ENCODE peak calls at places on chromosomes 3 and 15, in eight cellular contexts. One of them, this sample, is unnamed.

GRCh38 chr3:141659821-141660597 is 78.1 kb upstream of the RNF7 start:
- DNase-seq in cardiac muscle cell: peak
- DNase-seq in fibroblast of lung: peak
- DNase-seq in left ventricle myocardium inferior: peak
- DNase-seq in colonic mucosa: peak
- DNase-seq in astrocyte of the spinal cord: peak
- DNase-seq in body of pancreas: peak
- DNase-seq in effector memory CD4-positive, alpha-beta T cell: no peak
- DNase-seq in this sample: peak

GRCh38 chr3:171172070-171172469 is 145.6 kb upstream of the SLC2A2 start:
- DNase-seq in cardiac muscle cell: no peak
- DNase-seq in fibroblast of lung: no peak
- DNase-seq in left ventricle myocardium inferior: no peak
- DNase-seq in colonic mucosa: no peak
- DNase-seq in astrocyte of the spinal cord: no peak
- DNase-seq in body of pancreas: no peak
- DNase-seq in effector memory CD4-positive, alpha-beta T cell: no peak
- DNase-seq in this sample: no peak

GRCh38 chr15:74403590-74403919 is 30.2 kb downstream of the SEMA7A start:
- DNase-seq in cardiac muscle cell: no peak
- DNase-seq in fibroblast of lung: no peak
- DNase-seq in left ventricle myocardium inferior: no peak
- DNase-seq in colonic mucosa: no peak
- DNase-seq in astrocyte of the spinal cord: no peak
- DNase-seq in body of pancreas: no peak
- DNase-seq in effector memory CD4-positive, alpha-beta T cell: no peak
- DNase-seq in this sample: no peak

GRCh38 chr3:137792633-137793271 is 28.6 kb downstream of the SOX14 start:
- DNase-seq in cardiac muscle cell: peak
- DNase-seq in fibroblast of lung: no peak
- DNase-seq in left ventricle myocardium inferior: no peak
- DNase-seq in colonic mucosa: no peak
- DNase-seq in astrocyte of the spinal cord: no peak
- DNase-seq in body of pancreas: peak
- DNase-seq in effector memory CD4-positive, alpha-beta T cell: no peak
- DNase-seq in this sample: no peak

GRCh38 chr3:79490165-79491028 is 277.4 kb downstream of the ROBO1 start:
- DNase-seq in cardiac muscle cell: peak
- DNase-seq in fibroblast of lung: peak
- DNase-seq in left ventricle myocardium inferior: peak
- DNase-seq in colonic mucosa: peak
- DNase-seq in astrocyte of the spinal cord: peak
- DNase-seq in body of pancreas: peak
- DNase-seq in effector memory CD4-positive, alpha-beta T cell: no peak
- DNase-seq in this sample: peak

GRCh38 chr3:122169911-122170310 is 13.6 kb upstream of the CASR start:
- DNase-seq in cardiac muscle cell: no peak
- DNase-seq in fibroblast of lung: no peak
- DNase-seq in left ventricle myocardium inferior: no peak
- DNase-seq in colonic mucosa: no peak
- DNase-seq in astrocyte of the spinal cord: no peak
- DNase-seq in body of pancreas: no peak
- DNase-seq in effector memory CD4-positive, alpha-beta T cell: no peak
- DNase-seq in this sample: no peak

GRCh38 chr3:136193273-136194043 is 2.7 kb downstream of the MSL2 start:
- DNase-seq in cardiac muscle cell: no peak
- DNase-seq in fibroblast of lung: no peak
- DNase-seq in left ventricle myocardium inferior: no peak
- DNase-seq in colonic mucosa: no peak
- DNase-seq in astrocyte of the spinal cord: peak
- DNase-seq in body of pancreas: no peak
- DNase-seq in effector memory CD4-positive, alpha-beta T cell: no peak
- DNase-seq in this sample: no peak

GRCh38 chr3:71537211-71537611 is 46.3 kb downstream of the FOXP1 start:
- DNase-seq in cardiac muscle cell: peak
- DNase-seq in fibroblast of lung: peak
- DNase-seq in left ventricle myocardium inferior: no peak
- DNase-seq in colonic mucosa: no peak
- DNase-seq in astrocyte of the spinal cord: peak
- DNase-seq in body of pancreas: no peak
- DNase-seq in effector memory CD4-positive, alpha-beta T cell: no peak
- DNase-seq in this sample: peak

GRCh38 chr3:71511037-71511436 is 72.5 kb downstream of the FOXP1 start:
- DNase-seq in cardiac muscle cell: peak
- DNase-seq in fibroblast of lung: peak
- DNase-seq in left ventricle myocardium inferior: no peak
- DNase-seq in colonic mucosa: no peak
- DNase-seq in astrocyte of the spinal cord: peak
- DNase-seq in body of pancreas: no peak
- DNase-seq in effector memory CD4-positive, alpha-beta T cell: no peak
- DNase-seq in this sample: no peak

GRCh38 chr3:147409143-147410121 is at the start of gene ZIC1:
- DNase-seq in cardiac muscle cell: no peak
- DNase-seq in fibroblast of lung: peak
- DNase-seq in left ventricle myocardium inferior: no peak
- DNase-seq in colonic mucosa: no peak
- DNase-seq in astrocyte of the spinal cord: peak
- DNase-seq in body of pancreas: no peak
- DNase-seq in effector memory CD4-positive, alpha-beta T cell: no peak
- DNase-seq in this sample: no peak

GRCh38 chr15:42939841-42940240 is 19.3 kb upstream of the TTBK2 start:
- DNase-seq in cardiac muscle cell: no peak
- DNase-seq in fibroblast of lung: no peak
- DNase-seq in left ventricle myocardium inferior: no peak
- DNase-seq in colonic mucosa: no peak
- DNase-seq in astrocyte of the spinal cord: no peak
- DNase-seq in body of pancreas: no peak
- DNase-seq in effector memory CD4-positive, alpha-beta T cell: no peak
- DNase-seq in this sample: no peak

GRCh38 chr15:69790632-69791031 is 307.1 kb downstream of the TLE3 start:
- DNase-seq in cardiac muscle cell: no peak
- DNase-seq in fibroblast of lung: no peak
- DNase-seq in left ventricle myocardium inferior: no peak
- DNase-seq in colonic mucosa: no peak
- DNase-seq in astrocyte of the spinal cord: no peak
- DNase-seq in body of pancreas: no peak
- DNase-seq in effector memory CD4-positive, alpha-beta T cell: no peak
- DNase-seq in this sample: no peak

GRCh38 chr15:74620636-74621545 is 5.3 kb downstream of the CLK3 start:
- DNase-seq in cardiac muscle cell: peak
- DNase-seq in fibroblast of lung: peak
- DNase-seq in left ventricle myocardium inferior: peak
- DNase-seq in colonic mucosa: peak
- DNase-seq in astrocyte of the spinal cord: peak
- DNase-seq in body of pancreas: peak
- DNase-seq in effector memory CD4-positive, alpha-beta T cell: peak
- DNase-seq in this sample: peak

GRCh38 chr3:150351398-150351797 is 56.7 kb upstream of the TSC22D2 start:
- DNase-seq in cardiac muscle cell: no peak
- DNase-seq in fibroblast of lung: no peak
- DNase-seq in left ventricle myocardium inferior: no peak
- DNase-seq in colonic mucosa: no peak
- DNase-seq in astrocyte of the spinal cord: no peak
- DNase-seq in body of pancreas: no peak
- DNase-seq in effector memory CD4-positive, alpha-beta T cell: no peak
- DNase-seq in this sample: no peak
- H3K4me3 ChIP-seq in cardiac muscle cell: no peak
- H3K4me3 ChIP-seq in fibroblast of lung: no peak
- H3K4me3 ChIP-seq in left ventricle myocardium inferior: no peak
- H3K4me3 ChIP-seq in colonic mucosa: no peak
- H3K4me3 ChIP-seq in astrocyte of the spinal cord: no peak
- H3K4me3 ChIP-seq in body of pancreas: no peak
- H3K4me3 ChIP-seq in effector memory CD4-positive, alpha-beta T cell: no peak
- H3K4me3 ChIP-seq in this sample: no peak

DNA sequence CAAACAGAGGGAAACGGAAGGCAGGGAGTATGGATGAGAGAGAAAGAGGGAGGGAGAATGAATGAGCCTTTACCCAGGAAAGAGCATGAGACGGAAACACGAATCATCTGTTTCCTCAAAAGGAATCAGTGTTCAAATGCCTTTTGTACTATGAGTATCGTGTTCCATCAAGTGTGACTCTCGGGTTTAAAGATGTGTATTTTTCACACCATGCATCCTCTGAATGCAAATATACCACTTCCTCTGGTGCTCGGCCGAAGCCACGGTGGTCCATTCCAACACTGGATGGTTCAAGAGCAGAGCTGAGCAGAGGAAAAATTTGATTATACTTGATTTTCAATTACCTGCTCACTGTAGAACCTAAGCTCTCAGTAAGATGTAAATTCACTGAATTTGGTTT is 505.1 kb downstream of the MECOM start:
- DNase-seq in cardiac muscle cell: no peak
- DNase-seq in fibroblast of lung: no peak
- DNase-seq in left ventricle myocardium inferior: no peak
- DNase-seq in colonic mucosa: no peak
- DNase-seq in astrocyte of the spinal cord: no peak
- DNase-seq in body of pancreas: no peak
- DNase-seq in effector memory CD4-positive, alpha-beta T cell: no peak
- DNase-seq in this sample: no peak
- H3K4me3 ChIP-seq in cardiac muscle cell: no peak
- H3K4me3 ChIP-seq in fibroblast of lung: no peak
- H3K4me3 ChIP-seq in left ventricle myocardium inferior: no peak
- H3K4me3 ChIP-seq in colonic mucosa: no peak
- H3K4me3 ChIP-seq in astrocyte of the spinal cord: no peak
- H3K4me3 ChIP-seq in body of pancreas: no peak
- H3K4me3 ChIP-seq in effector memory CD4-positive, alpha-beta T cell: no peak
- H3K4me3 ChIP-seq in this sample: no peak

DNA sequence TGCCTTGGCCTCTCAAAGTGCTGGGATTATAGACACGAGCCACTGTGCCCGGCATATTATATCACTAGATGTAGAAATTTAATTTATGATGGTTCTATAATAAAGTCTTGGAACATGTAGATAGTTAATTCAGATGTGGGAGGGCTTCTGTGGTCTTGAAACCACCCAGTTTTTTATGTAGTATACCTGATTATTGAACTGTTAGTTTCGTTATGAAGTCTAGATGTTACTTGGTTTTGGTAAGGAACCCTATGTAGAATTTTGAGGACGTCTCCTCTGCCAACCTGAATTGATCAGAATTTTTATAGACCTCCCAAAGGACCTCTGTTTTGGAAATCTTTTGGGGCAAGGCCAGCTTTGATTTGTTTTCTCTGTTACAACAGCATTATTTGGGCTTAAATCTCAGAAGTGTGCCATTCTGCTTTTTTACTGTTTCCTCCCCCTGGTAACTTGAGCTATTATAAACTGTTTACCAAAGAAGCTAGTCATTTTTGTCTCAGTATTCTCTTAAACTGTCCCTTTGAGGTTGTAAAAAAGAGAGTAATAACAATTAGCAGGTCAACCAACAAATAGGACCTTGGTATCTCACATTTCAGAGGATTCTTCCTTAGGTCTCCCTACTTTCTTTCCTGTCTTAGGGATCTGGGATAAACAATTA is 20.8 kb downstream of the AKAP13 start:
- DNase-seq in cardiac muscle cell: no peak
- DNase-seq in fibroblast of lung: no peak
- DNase-seq in left ventricle myocardium inferior: no peak
- DNase-seq in colonic mucosa: no peak
- DNase-seq in astrocyte of the spinal cord: no peak
- DNase-seq in body of pancreas: no peak
- DNase-seq in effector memory CD4-positive, alpha-beta T cell: no peak
- DNase-seq in this sample: no peak
- H3K4me3 ChIP-seq in cardiac muscle cell: no peak
- H3K4me3 ChIP-seq in fibroblast of lung: no peak
- H3K4me3 ChIP-seq in left ventricle myocardium inferior: no peak
- H3K4me3 ChIP-seq in colonic mucosa: no peak
- H3K4me3 ChIP-seq in astrocyte of the spinal cord: no peak
- H3K4me3 ChIP-seq in body of pancreas: no peak
- H3K4me3 ChIP-seq in effector memory CD4-positive, alpha-beta T cell: no peak
- H3K4me3 ChIP-seq in this sample: no peak

GRCh38 chr3:48215876-48216275 is 7.4 kb upstream of the CAMP start:
- DNase-seq in cardiac muscle cell: peak
- DNase-seq in fibroblast of lung: no peak
- DNase-seq in left ventricle myocardium inferior: peak
- DNase-seq in colonic mucosa: peak
- DNase-seq in astrocyte of the spinal cord: no peak
- DNase-seq in body of pancreas: peak
- DNase-seq in effector memory CD4-positive, alpha-beta T cell: no peak
- DNase-seq in this sample: peak
- H3K4me3 ChIP-seq in cardiac muscle cell: no peak
- H3K4me3 ChIP-seq in fibroblast of lung: no peak
- H3K4me3 ChIP-seq in left ventricle myocardium inferior: no peak
- H3K4me3 ChIP-seq in colonic mucosa: no peak
- H3K4me3 ChIP-seq in astrocyte of the spinal cord: no peak
- H3K4me3 ChIP-seq in body of pancreas: no peak
- H3K4me3 ChIP-seq in effector memory CD4-positive, alpha-beta T cell: no peak
- H3K4me3 ChIP-seq in this sample: no peak

DNA sequence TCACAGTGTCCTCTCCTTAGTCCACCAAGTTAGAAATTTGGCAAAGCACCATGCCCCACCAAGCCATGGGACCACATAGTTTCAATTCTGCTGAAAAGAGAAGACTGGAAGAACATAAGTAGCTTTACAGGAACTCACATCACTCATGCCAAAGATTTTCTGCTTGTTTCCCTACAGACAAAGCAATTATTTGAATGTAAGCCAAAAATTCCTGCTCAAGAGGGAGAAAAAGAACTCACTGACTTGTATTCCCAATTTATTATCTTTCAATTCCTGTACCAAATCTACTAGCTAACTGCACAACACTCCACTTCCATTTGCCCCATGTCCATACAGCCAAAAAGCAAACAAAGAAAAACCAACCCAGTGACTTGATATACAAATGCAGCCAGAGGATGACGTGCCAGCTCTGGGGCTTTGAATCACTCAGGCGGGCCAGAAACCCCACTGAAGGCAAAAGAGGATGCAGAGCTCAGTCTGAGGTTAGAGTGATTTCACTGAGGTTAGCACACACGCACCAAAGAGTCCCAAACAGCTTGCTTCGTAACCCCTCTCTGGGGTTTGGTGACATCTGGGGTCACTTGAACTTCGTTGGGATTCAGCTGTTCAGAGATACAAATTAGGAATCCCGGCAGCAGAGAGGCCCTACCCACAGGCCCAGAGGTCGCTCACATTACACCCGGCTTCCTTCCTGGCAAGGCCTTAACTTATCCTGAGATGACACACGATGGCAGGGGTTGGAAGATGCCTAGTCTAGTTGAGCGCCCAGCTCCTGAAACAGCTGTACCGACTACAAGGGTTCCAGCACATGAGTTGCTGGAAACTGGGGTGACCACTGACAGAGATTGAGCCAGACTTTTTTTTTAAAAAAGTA is 1.7 kb downstream of the RFTN1 start:
- DNase-seq in cardiac muscle cell: peak
- DNase-seq in fibroblast of lung: peak
- DNase-seq in left ventricle myocardium inferior: peak
- DNase-seq in colonic mucosa: peak
- DNase-seq in astrocyte of the spinal cord: peak
- DNase-seq in body of pancreas: peak
- DNase-seq in effector memory CD4-positive, alpha-beta T cell: peak
- DNase-seq in this sample: peak
- H3K4me3 ChIP-seq in cardiac muscle cell: peak
- H3K4me3 ChIP-seq in fibroblast of lung: peak
- H3K4me3 ChIP-seq in left ventricle myocardium inferior: peak
- H3K4me3 ChIP-seq in colonic mucosa: peak
- H3K4me3 ChIP-seq in astrocyte of the spinal cord: peak
- H3K4me3 ChIP-seq in body of pancreas: no peak
- H3K4me3 ChIP-seq in effector memory CD4-positive, alpha-beta T cell: peak
- H3K4me3 ChIP-seq in this sample: peak

GRCh38 chr15:67556964-67557570 is 14.6 kb downstream of the MAP2K5 start:
- DNase-seq in cardiac muscle cell: no peak
- DNase-seq in fibroblast of lung: no peak
- DNase-seq in left ventricle myocardium inferior: no peak
- DNase-seq in colonic mucosa: no peak
- DNase-seq in astrocyte of the spinal cord: no peak
- DNase-seq in body of pancreas: no peak
- DNase-seq in effector memory CD4-positive, alpha-beta T cell: no peak
- DNase-seq in this sample: no peak
- H3K4me3 ChIP-seq in cardiac muscle cell: no peak
- H3K4me3 ChIP-seq in fibroblast of lung: no peak
- H3K4me3 ChIP-seq in left ventricle myocardium inferior: no peak
- H3K4me3 ChIP-seq in colonic mucosa: no peak
- H3K4me3 ChIP-seq in astrocyte of the spinal cord: no peak
- H3K4me3 ChIP-seq in body of pancreas: no peak
- H3K4me3 ChIP-seq in effector memory CD4-positive, alpha-beta T cell: no peak
- H3K4me3 ChIP-seq in this sample: no peak

This sample was measured in tibial artery.